ENCODE peak calls at places on chromosomes 5 and 9, in five cellular contexts. A is H1, X is breast epithelium, J is sigmoid colon, U is upper lobe of left lung. G is an unnamed sample.

GRCh38 chr5:172841-173251 is 18.4 kb upstream of the LRRC14B start:
- DNase-seq in J (no peak), U (peak), X (peak), A (no peak), G (peak)

GRCh38 chr9:86321373-86321772 is 32.8 kb downstream of the TUT7 start:
- DNase-seq in U (no peak), J (no peak), A (no peak), X (no peak), G (no peak)

GRCh38 chr9:4334439-4334838 is 34.6 kb upstream of the GLIS3 start:
- DNase-seq in A (no peak), J (no peak), U (peak), X (peak), G (no peak)

GRCh38 chr9:93589688-93590087 is 13.3 kb downstream of the PHF2 start:
- DNase-seq in A (no peak), X (no peak), U (no peak), J (no peak), G (no peak)

GRCh38 chr5:50751064-50751657 is 84.7 kb downstream of the PARP8 start:
- DNase-seq in J (no peak), A (no peak), X (no peak), U (peak), G (no peak)

GRCh38 chr9:113504725-113505590 is 41.4 kb downstream of the RGS3 start:
- DNase-seq in U (no peak), A (no peak), J (no peak), X (no peak), G (no peak)

GRCh38 chr9:14433841-14434511 is 120.0 kb upstream of the NFIB start:
- DNase-seq in J (no peak), X (no peak), U (no peak), A (no peak), G (no peak)

GRCh38 chr9:104503440-104503839 is 623 bp upstream of the OR13F1 start:
- DNase-seq in A (no peak), J (no peak), U (no peak), X (no peak), G (no peak)

GRCh38 chr9:127869310-127870152 is 7.9 kb downstream of the AK1 start:
- DNase-seq in A (peak), U (peak), J (peak), X (peak), G (peak)

GRCh38 chr5:159175547-159175946 is 33.8 kb downstream of the RNF145 start:
- DNase-seq in J (no peak), U (no peak), X (no peak), A (no peak), G (no peak)

GRCh38 chr5:164009628-164010027 is 504.2 kb downstream of the MAT2B start:
- DNase-seq in U (no peak), X (no peak), J (no peak), A (no peak), G (no peak)

GRCh38 chr9:100322954-100323536 is 29.7 kb downstream of the TEX10 start:
- DNase-seq in U (no peak), A (no peak), J (no peak), X (no peak), G (no peak)

DNA sequence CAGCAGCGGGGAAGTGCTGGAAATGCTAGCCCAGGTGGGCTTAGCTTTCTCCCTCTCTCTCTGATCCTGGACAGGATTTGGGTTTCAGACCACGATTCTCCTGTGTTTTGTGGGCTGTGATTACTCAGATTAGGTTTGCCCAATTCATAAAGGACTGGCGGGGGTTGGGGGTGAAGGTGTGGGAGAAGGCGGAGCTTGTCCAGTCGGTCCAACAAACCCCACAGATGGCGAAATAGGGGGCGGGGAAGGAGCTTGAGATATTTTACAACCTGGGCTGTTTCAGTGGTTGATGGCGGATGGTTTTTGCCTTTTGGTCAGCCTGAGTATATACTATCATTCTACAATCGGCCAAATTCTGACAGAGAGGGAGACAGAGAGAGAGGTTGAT is 35.2 kb downstream of the PCDHAC2 start:
- DNase-seq in J (no peak), A (peak), X (no peak), U (peak), G (no peak)
- TF ChIP-seq POLR2AphosphoS5 in J (no peak), A (peak), X (no peak), U (peak), G (no peak)

GRCh38 chr5:173323121-173323798 is 5.0 kb downstream of the STC2 start:
- DNase-seq in U (no peak), J (peak), A (no peak), X (no peak), G (peak)

GRCh38 chr5:173323799-173324114 is 4.5 kb downstream of the STC2 start:
- DNase-seq in J (no peak), U (no peak), X (no peak), A (no peak), G (no peak)

GRCh38 chr5:173325091-173325698 is 3.0 kb downstream of the STC2 start:
- DNase-seq in U (no peak), A (no peak), J (no peak), X (no peak), G (peak)

GRCh38 chr5:173326501-173326960 is 1.7 kb downstream of the STC2 start:
- DNase-seq in J (no peak), A (no peak), X (no peak), U (no peak), G (no peak)

GRCh38 chr5:173324115-173325001 is 3.9 kb downstream of the STC2 start:
- DNase-seq in U (peak), A (no peak), J (peak), X (no peak), G (peak)
- H3K4me3 ChIP-seq in U (no peak), A (peak), J (peak), X (no peak), G (peak)

DNA sequence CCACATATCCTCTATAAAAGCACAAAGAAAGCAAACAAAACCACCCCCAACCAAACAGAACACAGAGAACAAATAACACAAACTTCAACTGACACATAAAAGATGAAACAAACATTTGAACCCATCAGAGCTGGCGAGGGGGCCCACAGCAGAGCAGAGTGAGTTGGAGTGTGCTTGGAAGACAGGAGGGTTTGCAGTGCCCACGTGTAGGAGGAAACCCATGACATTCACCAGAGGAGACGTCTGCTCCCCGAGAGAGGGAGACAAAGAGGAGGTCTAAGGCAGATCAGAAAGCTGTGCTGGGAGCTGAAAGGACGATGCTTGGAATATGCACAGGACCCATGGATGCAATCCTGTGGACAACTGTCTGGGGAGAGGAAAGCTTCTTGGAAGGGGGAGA is 27.0 kb downstream of the MRPL36 start:
- DNase-seq in U (no peak), A (no peak), X (no peak), J (peak), G (no peak)
- TF ChIP-seq CTCF in U (no peak), A (no peak), X (peak), J (no peak), G (no peak)

GRCh38 chr5:54480296-54480695 is 24.8 kb downstream of the HSPB3 start:
- DNase-seq in U (no peak), X (no peak), A (no peak), J (no peak), G (no peak)
- TF ChIP-seq POLR2AphosphoS5 in U (no peak), X (no peak), A (no peak), J (no peak), G (no peak)

GRCh38 chr9:37026085-37026935 is 7.8 kb downstream of the PAX5 start:
- DNase-seq in J (no peak), X (no peak), A (peak), U (no peak), G (no peak)

GRCh38 chr9:37026936-37027581 is 7.0 kb downstream of the PAX5 start:
- DNase-seq in A (peak), J (no peak), X (no peak), U (no peak), G (no peak)

GRCh38 chr9:37029304-37029775 is 4.7 kb downstream of the PAX5 start:
- DNase-seq in X (no peak), U (no peak), A (peak), J (no peak), G (no peak)

GRCh38 chr9:37028425-37029031 is 5.5 kb downstream of the PAX5 start:
- DNase-seq in X (no peak), U (no peak), J (no peak), A (peak), G (no peak)

GRCh38 chr9:37027582-37028424 is 6.3 kb downstream of the PAX5 start:
- DNase-seq in U (peak), X (peak), A (peak), J (no peak), G (peak)
- H3K4me3 ChIP-seq in U (peak), X (no peak), A (peak), J (no peak), G (peak)

DNA sequence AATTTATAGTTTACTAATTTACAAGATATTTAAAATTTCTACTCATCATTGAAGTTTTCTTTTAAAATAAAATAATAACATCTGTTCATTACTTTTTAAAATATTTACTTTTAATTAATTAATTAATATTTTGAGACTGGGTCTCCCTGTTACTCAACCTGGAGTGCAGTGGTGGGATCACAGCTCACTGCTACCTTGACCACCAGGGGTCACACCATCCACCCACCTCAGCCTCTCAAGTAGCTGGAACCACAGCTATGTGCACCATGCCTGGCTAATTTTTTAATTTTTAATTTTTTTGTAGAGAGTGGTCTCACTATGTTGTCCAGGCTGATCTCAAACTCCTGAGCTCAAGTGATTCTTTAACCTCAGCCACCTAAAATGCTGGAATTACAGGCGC is 1013.6 kb downstream of the CDH9 start:
- DNase-seq in A (peak), X (no peak), U (no peak), J (no peak), G (no peak)
- TF ChIP-seq CTCF in A (peak), X (no peak), U (no peak), J (no peak), G (no peak)

GRCh38 chr9:6080154-6080716 is 64.8 kb upstream of the RANBP6 start:
- DNase-seq in J (peak), A (peak), U (peak), X (peak), G (peak)
- TF ChIP-seq POLR2AphosphoS5 in J (peak), A (peak), U (no peak), X (no peak), G (no peak)

GRCh38 chr9:130446111-130446861 is 1.5 kb downstream of the ASS1 start:
- DNase-seq in X (peak), J (peak), A (peak), U (peak), G (peak)
- H3K4me3 ChIP-seq in X (peak), J (peak), A (peak), U (peak), G (peak)

GRCh38 chr5:141849371-141850182 is 28.6 kb downstream of the PCDH1 start:
- DNase-seq in X (peak), J (peak), U (peak), A (peak), G (peak)
- TF ChIP-seq CTCF in X (no peak), J (no peak), U (peak), A (no peak), G (no peak)

G was measured in suprapubic skin.